ENCODE peak calls at places on chromosomes 6 and 20, in seven cellular contexts. E, S, Z, D, V, L and H are unnamed samples.

GRCh38 chr6:13275435-13275989 is 52.8 kb downstream of the TBC1D7 start:
- DNase-seq in E (no peak), S (no peak), Z (no peak), D (no peak), V (no peak), L (no peak), H (no peak)

GRCh38 chr6:137927777-137928218 is 60.7 kb downstream of the TNFAIP3 start:
- DNase-seq in E (no peak), S (no peak), Z (peak), D (peak), V (no peak), L (peak), H (no peak)

GRCh38 chr20:7503501-7503900 is 436.8 kb downstream of the HAO1 start:
- DNase-seq in E (no peak), S (no peak), Z (no peak), D (no peak), V (no peak), L (no peak), H (no peak)

GRCh38 chr20:32681175-32682084 is 7.7 kb upstream of the C20orf203 start:
- DNase-seq in E (no peak), S (no peak), Z (peak), D (no peak), V (no peak), L (no peak), H (no peak)

GRCh38 chr6:106444777-106445507 is 84.4 kb downstream of the CRYBG1 start:
- DNase-seq in E (peak), S (no peak), Z (peak), D (no peak), V (no peak), L (peak), H (no peak)

GRCh38 chr6:152458648-152459047 is 178.5 kb downstream of the SYNE1 start:
- DNase-seq in E (no peak), S (no peak), Z (peak), D (no peak), V (no peak), L (no peak), H (no peak)

GRCh38 chr6:100719883-100720682 is 161.0 kb downstream of the ASCC3 start:
- DNase-seq in E (no peak), S (no peak), Z (peak), D (no peak), V (no peak), L (no peak), H (no peak)

GRCh38 chr20:58073945-58074920 is 154.2 kb downstream of the ANKRD60 start:
- DNase-seq in E (peak), S (no peak), Z (peak), D (peak), V (no peak), L (no peak), H (no peak)

GRCh38 chr6:158707120-158707519 is 57.3 kb downstream of the SYTL3 start:
- DNase-seq in E (no peak), S (peak), Z (peak), D (no peak), V (no peak), L (no peak), H (no peak)

GRCh38 chr6:136921521-136921935 is 573 bp upstream of the SLC35D3 start:
- DNase-seq in E (no peak), S (peak), Z (no peak), D (no peak), V (peak), L (no peak), H (no peak)

GRCh38 chr6:166461821-166462460 is 79.2 kb upstream of the MPC1 start:
- DNase-seq in E (no peak), S (no peak), Z (no peak), D (peak), V (no peak), L (no peak), H (no peak)

GRCh38 chr6:91055959-91056358 is 469.1 kb upstream of the MAP3K7 start:
- DNase-seq in E (no peak), S (no peak), Z (no peak), D (no peak), V (no peak), L (no peak), H (no peak)

GRCh38 chr20:18056174-18057105 is 1.3 kb downstream of the OVOL2 start:
- DNase-seq in E (no peak), S (no peak), Z (no peak), D (no peak), V (peak), L (no peak), H (no peak)

GRCh38 chr6:97497713-97498331 is 214.8 kb upstream of the MMS22L start:
- DNase-seq in E (peak), S (peak), Z (peak), D (peak), V (peak), L (peak), H (peak)

GRCh38 chr20:54980321-54980960 is 505.0 kb downstream of the DOK5 start:
- DNase-seq in E (peak), S (no peak), Z (peak), D (no peak), V (no peak), L (no peak), H (no peak)

GRCh38 chr6:29633532-29633901 is 534 bp upstream of the GABBR1 start:
- DNase-seq in E (no peak), S (no peak), Z (no peak), D (no peak), V (no peak), L (no peak), H (no peak)

DNA sequence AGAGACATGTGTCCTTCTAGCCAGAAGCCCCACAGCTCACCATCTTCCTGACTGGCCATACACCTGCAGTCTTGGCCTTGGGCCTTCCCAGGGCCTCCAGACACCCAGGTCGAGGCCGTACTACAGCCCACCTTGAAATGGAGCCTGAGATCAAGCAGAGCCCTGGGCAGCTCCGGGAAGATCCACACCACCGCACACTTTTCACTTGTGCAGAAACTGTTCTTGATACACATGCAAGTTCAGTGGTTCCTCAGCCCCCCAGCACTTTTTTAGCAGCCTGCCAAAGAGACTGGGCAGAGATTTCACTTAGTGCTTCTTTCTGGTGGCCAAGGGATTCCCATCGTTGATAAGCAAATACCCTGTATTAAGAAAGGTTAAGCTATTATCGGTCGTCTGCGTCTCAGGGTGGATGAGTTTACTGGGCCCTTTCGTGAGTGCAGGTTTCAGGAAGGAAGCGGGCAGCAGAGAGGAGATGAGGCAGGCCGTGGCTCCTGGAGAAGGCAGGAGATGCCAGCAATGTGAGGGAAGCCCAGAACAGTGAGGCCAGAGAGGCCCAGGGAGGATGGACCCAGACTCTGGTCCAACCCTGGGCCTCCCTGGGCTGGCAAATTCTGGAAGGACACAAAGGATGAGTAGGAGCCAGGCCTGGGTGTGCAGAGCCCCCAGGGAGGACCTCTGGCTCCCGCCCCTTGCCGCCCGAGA is 11.3 kb downstream of the TFEB start:
- DNase-seq in E (no peak), S (no peak), Z (no peak), D (no peak), V (no peak), L (no peak), H (no peak)
- H3K4me3 ChIP-seq in E (no peak), S (peak), Z (no peak), D (no peak), V (no peak), L (no peak), H (no peak)

GRCh38 chr6:156508126-156508525 is 269.1 kb upstream of the ARID1B start:
- DNase-seq in E (no peak), S (no peak), Z (no peak), D (no peak), V (no peak), L (no peak), H (no peak)
- H3K4me3 ChIP-seq in E (no peak), S (no peak), Z (no peak), D (no peak), V (no peak), L (no peak), H (no peak)

DNA sequence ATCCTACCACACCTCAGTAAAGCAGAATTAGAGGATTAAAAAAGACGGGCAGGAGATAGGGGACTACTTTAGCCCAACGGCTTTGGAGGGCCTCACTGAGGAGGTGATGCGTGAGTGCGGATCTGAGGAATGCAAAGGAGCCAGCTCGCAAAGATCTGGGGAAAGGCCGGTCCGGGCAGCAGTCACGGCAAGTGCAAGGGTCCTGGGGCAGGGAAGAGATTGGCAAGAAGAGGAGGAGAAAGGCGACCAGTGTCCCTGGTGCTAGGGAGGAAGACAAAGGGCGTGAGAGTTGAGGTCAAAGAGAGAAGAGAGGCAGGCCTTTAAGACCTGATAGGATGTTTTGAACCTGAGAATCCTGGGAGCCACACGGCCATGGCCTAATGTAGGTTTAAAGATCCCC is 86.8 kb downstream of the KCNB1 start:
- DNase-seq in E (no peak), S (no peak), Z (no peak), D (no peak), V (no peak), L (no peak), H (no peak)
- H3K4me3 ChIP-seq in E (no peak), S (no peak), Z (no peak), D (no peak), V (no peak), L (no peak), H (no peak)

GRCh38 chr6:7138111-7138510 is 30.4 kb downstream of the RREB1 start:
- DNase-seq in E (no peak), S (no peak), Z (no peak), D (no peak), V (no peak), L (no peak), H (no peak)
- H3K4me3 ChIP-seq in E (no peak), S (peak), Z (no peak), D (no peak), V (no peak), L (peak), H (no peak)

GRCh38 chr6:33319939-33320314 is 2.4 kb upstream of the ZBTB22 start:
- DNase-seq in E (no peak), S (no peak), Z (peak), D (no peak), V (no peak), L (no peak), H (no peak)
- H3K4me3 ChIP-seq in E (no peak), S (no peak), Z (no peak), D (no peak), V (no peak), L (no peak), H (no peak)

GRCh38 chr6:163341671-163342070 is 72.8 kb upstream of the QKI start:
- DNase-seq in E (no peak), S (no peak), Z (no peak), D (no peak), V (no peak), L (no peak), H (no peak)
- H3K4me3 ChIP-seq in E (no peak), S (no peak), Z (no peak), D (no peak), V (no peak), L (no peak), H (no peak)

DNA sequence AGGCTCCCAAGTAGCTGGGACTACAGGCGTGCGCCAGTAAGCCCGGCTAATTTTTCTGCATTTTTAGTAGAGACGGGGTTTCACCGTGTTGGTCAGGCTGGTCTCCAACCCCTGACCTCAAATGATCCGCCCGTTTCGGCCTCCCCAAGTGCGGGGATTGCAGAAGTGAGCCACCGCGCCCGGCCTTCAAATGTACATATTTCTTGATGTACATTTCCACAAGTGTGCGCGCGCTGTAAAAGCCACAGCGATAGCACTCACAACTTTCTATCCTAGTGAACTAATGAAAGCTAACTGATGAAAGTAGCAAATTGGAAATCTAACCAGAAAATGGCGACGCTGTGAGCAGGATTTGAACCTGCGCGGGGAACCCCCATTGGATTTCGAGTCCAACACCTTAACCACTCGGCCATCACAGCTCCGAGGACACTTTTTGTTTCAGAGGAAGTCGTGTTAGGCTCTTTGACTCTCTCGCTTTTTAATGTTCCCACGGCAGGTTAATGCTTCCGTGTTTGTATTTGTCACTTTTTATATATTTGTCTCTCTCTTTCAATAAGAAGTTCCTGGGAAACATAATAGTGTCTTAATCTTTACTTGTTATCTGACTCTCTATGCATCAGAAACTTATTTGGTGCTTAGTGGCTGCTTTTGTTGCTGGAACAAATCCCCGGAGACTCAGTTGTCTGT is 199.4 kb upstream of the ZNF184 start:
- DNase-seq in E (no peak), S (no peak), Z (peak), D (no peak), V (no peak), L (no peak), H (no peak)
- H3K4me3 ChIP-seq in E (peak), S (no peak), Z (peak), D (no peak), V (no peak), L (no peak), H (peak)

DNA sequence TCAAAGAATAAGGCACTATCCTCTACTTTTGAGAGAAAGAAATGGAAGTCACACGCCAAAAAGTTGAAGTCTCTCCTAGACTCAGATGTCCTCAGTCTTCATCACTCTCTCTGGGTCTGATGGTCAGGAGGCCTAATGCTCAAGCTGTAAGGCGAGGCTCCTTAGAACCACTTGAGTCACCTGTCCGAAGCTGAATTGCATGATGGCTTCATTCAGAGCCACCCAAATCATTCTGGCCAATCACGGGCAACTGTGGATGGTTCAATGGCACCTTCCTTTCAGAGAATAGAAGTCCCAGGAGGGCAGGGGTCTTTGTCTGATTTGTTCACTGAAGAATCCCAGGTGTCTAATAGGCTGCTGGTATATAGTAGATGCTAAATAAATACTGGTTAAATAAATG is 69.4 kb upstream of the RNF24 start:
- DNase-seq in E (no peak), S (no peak), Z (no peak), D (no peak), V (no peak), L (no peak), H (no peak)
- H3K4me3 ChIP-seq in E (no peak), S (no peak), Z (no peak), D (no peak), V (no peak), L (no peak), H (no peak)

GRCh38 chr6:147508871-147509608 is 550 bp downstream of the SAMD5 start:
- DNase-seq in E (no peak), S (peak), Z (no peak), D (no peak), V (peak), L (no peak), H (no peak)

GRCh38 chr6:147510949-147511590 is 2.6 kb downstream of the SAMD5 start:
- DNase-seq in E (no peak), S (no peak), Z (no peak), D (no peak), V (no peak), L (no peak), H (no peak)

GRCh38 chr6:147507162-147508072 is 1.1 kb upstream of the SAMD5 start:
- DNase-seq in E (no peak), S (peak), Z (peak), D (no peak), V (peak), L (no peak), H (no peak)

GRCh38 chr6:147508073-147508870 is at the start of gene SAMD5:
- DNase-seq in E (no peak), S (peak), Z (peak), D (peak), V (peak), L (no peak), H (no peak)

GRCh38 chr6:147509900-147510299 is 1.4 kb downstream of the SAMD5 start:
- DNase-seq in E (no peak), S (no peak), Z (no peak), D (no peak), V (no peak), L (no peak), H (no peak)
- H3K4me3 ChIP-seq in E (peak), S (peak), Z (peak), D (no peak), V (no peak), L (no peak), H (peak)

DNA sequence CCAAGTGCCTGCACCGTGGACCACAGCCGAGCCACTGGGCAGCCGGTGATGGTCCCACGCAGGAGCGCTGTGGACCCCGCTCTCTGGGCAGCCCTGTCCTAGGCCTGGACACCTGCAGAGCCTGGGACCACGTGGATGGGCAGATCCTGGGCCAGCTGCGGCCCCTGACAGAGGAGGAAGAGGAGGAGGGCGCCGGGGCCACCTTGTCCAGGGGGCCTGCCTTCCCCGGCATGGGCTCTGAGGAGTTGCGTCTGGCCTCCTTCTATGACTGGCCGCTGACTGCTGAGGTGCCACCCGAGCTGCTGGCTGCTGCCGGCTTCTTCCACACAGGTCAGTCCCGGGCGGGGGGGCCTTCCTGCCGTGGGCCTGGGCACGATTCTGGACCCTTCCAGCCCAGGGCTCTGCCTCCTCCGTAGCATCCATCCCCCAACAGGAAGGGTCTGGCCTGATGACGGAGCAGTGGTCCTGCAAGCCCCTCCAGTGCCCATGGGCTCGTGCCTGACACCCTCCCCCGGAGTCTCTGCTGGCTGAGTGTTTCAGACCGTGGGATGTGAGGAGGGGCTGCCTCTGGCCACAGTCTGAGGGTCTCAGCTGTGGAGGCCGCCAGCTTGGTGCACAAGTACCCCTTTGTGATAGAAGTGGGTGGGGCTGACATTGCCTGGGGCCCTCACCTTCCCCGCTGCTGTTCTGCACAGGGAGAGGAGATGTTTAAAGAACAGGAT is 572 bp downstream of the BIRC7 start:
- DNase-seq in E (no peak), S (no peak), Z (no peak), D (no peak), V (no peak), L (no peak), H (no peak)
- H3K4me3 ChIP-seq in E (no peak), S (no peak), Z (no peak), D (no peak), V (no peak), L (no peak), H (no peak)